ENCODE peak calls at places on chromosomes 1 and 21, in seven cellular contexts. One of them, this sample, is unnamed.

GRCh38 chr1:51336004-51336403 is 5.6 kb upstream of the TTC39A start:
- DNase-seq in K562: no peak
- DNase-seq in endothelial cell of umbilical vein: no peak
- DNase-seq in IMR-90: no peak
- DNase-seq in mesenchymal stem cell: no peak
- DNase-seq in fibroblast of lung: no peak
- DNase-seq in GM23338: no peak
- DNase-seq in this sample: peak

GRCh38 chr1:37875833-37876232 is 16.4 kb upstream of the MTF1 start:
- DNase-seq in K562: no peak
- DNase-seq in IMR-90: no peak
- DNase-seq in fibroblast of lung: no peak
- DNase-seq in endothelial cell of umbilical vein: peak
- DNase-seq in mesenchymal stem cell: peak
- DNase-seq in GM23338: peak
- DNase-seq in this sample: no peak

GRCh38 chr1:117359560-117360289 is 7.5 kb upstream of the MAN1A2 start:
- DNase-seq in endothelial cell of umbilical vein: no peak
- DNase-seq in GM23338: no peak
- DNase-seq in IMR-90: no peak
- DNase-seq in mesenchymal stem cell: no peak
- DNase-seq in K562: no peak
- DNase-seq in fibroblast of lung: no peak
- DNase-seq in this sample: no peak

GRCh38 chr1:223765036-223765718 is 52.8 kb downstream of the CAPN2 start:
- DNase-seq in IMR-90: peak
- DNase-seq in fibroblast of lung: no peak
- DNase-seq in GM23338: no peak
- DNase-seq in mesenchymal stem cell: no peak
- DNase-seq in endothelial cell of umbilical vein: no peak
- DNase-seq in K562: peak
- DNase-seq in this sample: peak

GRCh38 chr1:195899762-195900352 is 708.4 kb downstream of the KCNT2 start:
- DNase-seq in fibroblast of lung: peak
- DNase-seq in mesenchymal stem cell: peak
- DNase-seq in IMR-90: peak
- DNase-seq in K562: peak
- DNase-seq in GM23338: no peak
- DNase-seq in endothelial cell of umbilical vein: no peak
- DNase-seq in this sample: no peak

GRCh38 chr1:155174334-155175280 is 958 bp downstream of the TRIM46 start:
- DNase-seq in K562: peak
- DNase-seq in mesenchymal stem cell: peak
- DNase-seq in fibroblast of lung: peak
- DNase-seq in endothelial cell of umbilical vein: peak
- DNase-seq in IMR-90: peak
- DNase-seq in GM23338: peak
- DNase-seq in this sample: peak

GRCh38 chr1:217090073-217090911 is 367.1 kb upstream of the ESRRG start:
- DNase-seq in IMR-90: no peak
- DNase-seq in endothelial cell of umbilical vein: no peak
- DNase-seq in fibroblast of lung: no peak
- DNase-seq in GM23338: peak
- DNase-seq in mesenchymal stem cell: no peak
- DNase-seq in K562: no peak
- DNase-seq in this sample: no peak

GRCh38 chr1:8281843-8282509 is 35.9 kb upstream of the SLC45A1 start:
- DNase-seq in endothelial cell of umbilical vein: no peak
- DNase-seq in fibroblast of lung: no peak
- DNase-seq in GM23338: no peak
- DNase-seq in IMR-90: peak
- DNase-seq in K562: no peak
- DNase-seq in mesenchymal stem cell: no peak
- DNase-seq in this sample: no peak

GRCh38 chr1:35298464-35298863 is 30.0 kb downstream of the ZMYM4 start:
- DNase-seq in endothelial cell of umbilical vein: peak
- DNase-seq in GM23338: peak
- DNase-seq in IMR-90: peak
- DNase-seq in mesenchymal stem cell: peak
- DNase-seq in fibroblast of lung: peak
- DNase-seq in K562: no peak
- DNase-seq in this sample: peak

GRCh38 chr1:4626560-4627319 is 27.7 kb upstream of the AJAP1 start:
- DNase-seq in IMR-90: no peak
- DNase-seq in endothelial cell of umbilical vein: no peak
- DNase-seq in GM23338: no peak
- DNase-seq in fibroblast of lung: no peak
- DNase-seq in K562: no peak
- DNase-seq in mesenchymal stem cell: no peak
- DNase-seq in this sample: no peak

GRCh38 chr1:15985611-15986272 is 9.8 kb upstream of the ZBTB17 start:
- DNase-seq in GM23338: no peak
- DNase-seq in K562: no peak
- DNase-seq in endothelial cell of umbilical vein: no peak
- DNase-seq in IMR-90: no peak
- DNase-seq in mesenchymal stem cell: peak
- DNase-seq in fibroblast of lung: no peak
- DNase-seq in this sample: peak

GRCh38 chr1:14924455-14925325 is 228.9 kb upstream of the TMEM51 start:
- DNase-seq in endothelial cell of umbilical vein: peak
- DNase-seq in IMR-90: peak
- DNase-seq in K562: peak
- DNase-seq in GM23338: peak
- DNase-seq in mesenchymal stem cell: peak
- DNase-seq in fibroblast of lung: peak
- DNase-seq in this sample: peak

GRCh38 chr1:67629370-67630075 is 55.5 kb upstream of the GADD45A start:
- DNase-seq in fibroblast of lung: no peak
- DNase-seq in IMR-90: no peak
- DNase-seq in K562: no peak
- DNase-seq in endothelial cell of umbilical vein: peak
- DNase-seq in mesenchymal stem cell: no peak
- DNase-seq in GM23338: no peak
- DNase-seq in this sample: no peak

GRCh38 chr1:112906155-112906698 is 49.8 kb downstream of the SLC16A1 start:
- DNase-seq in mesenchymal stem cell: no peak
- DNase-seq in fibroblast of lung: no peak
- DNase-seq in endothelial cell of umbilical vein: no peak
- DNase-seq in K562: no peak
- DNase-seq in IMR-90: no peak
- DNase-seq in GM23338: peak
- DNase-seq in this sample: no peak

GRCh38 chr1:32198237-32199042 is 2.0 kb upstream of the CCDC28B start:
- DNase-seq in K562: no peak
- DNase-seq in fibroblast of lung: no peak
- DNase-seq in GM23338: no peak
- DNase-seq in IMR-90: no peak
- DNase-seq in endothelial cell of umbilical vein: no peak
- DNase-seq in mesenchymal stem cell: no peak
- DNase-seq in this sample: no peak

GRCh38 chr1:160675641-160676410 is 29.0 kb upstream of the SLAMF1 start:
- DNase-seq in endothelial cell of umbilical vein: peak
- DNase-seq in mesenchymal stem cell: peak
- DNase-seq in K562: peak
- DNase-seq in GM23338: peak
- DNase-seq in fibroblast of lung: peak
- DNase-seq in IMR-90: peak
- DNase-seq in this sample: peak

GRCh38 chr1:246271516-246271915 is 235.6 kb downstream of the SMYD3 start:
- DNase-seq in IMR-90: peak
- DNase-seq in fibroblast of lung: peak
- DNase-seq in mesenchymal stem cell: no peak
- DNase-seq in K562: no peak
- DNase-seq in GM23338: no peak
- DNase-seq in endothelial cell of umbilical vein: no peak
- DNase-seq in this sample: no peak

GRCh38 chr1:205360166-205360565 is 3.4 kb upstream of the KLHDC8A start:
- DNase-seq in mesenchymal stem cell: no peak
- DNase-seq in IMR-90: no peak
- DNase-seq in endothelial cell of umbilical vein: no peak
- DNase-seq in fibroblast of lung: no peak
- DNase-seq in GM23338: no peak
- DNase-seq in K562: no peak
- DNase-seq in this sample: no peak

GRCh38 chr1:158002630-158003408 is 9.4 kb downstream of the KIRREL1 start:
- DNase-seq in mesenchymal stem cell: peak
- DNase-seq in fibroblast of lung: no peak
- DNase-seq in IMR-90: peak
- DNase-seq in endothelial cell of umbilical vein: no peak
- DNase-seq in K562: no peak
- DNase-seq in GM23338: peak
- DNase-seq in this sample: no peak

GRCh38 chr1:5915587-5916571 is 76.3 kb downstream of the NPHP4 start:
- DNase-seq in K562: peak
- DNase-seq in mesenchymal stem cell: peak
- DNase-seq in endothelial cell of umbilical vein: peak
- DNase-seq in GM23338: peak
- DNase-seq in fibroblast of lung: peak
- DNase-seq in IMR-90: peak
- DNase-seq in this sample: peak

GRCh38 chr1:64734289-64734652 is 10.6 kb upstream of the RAVER2 start:
- DNase-seq in mesenchymal stem cell: no peak
- DNase-seq in endothelial cell of umbilical vein: no peak
- DNase-seq in fibroblast of lung: no peak
- DNase-seq in GM23338: no peak
- DNase-seq in K562: no peak
- DNase-seq in IMR-90: no peak
- DNase-seq in this sample: no peak

GRCh38 chr1:64733576-64734288 is 11.1 kb upstream of the RAVER2 start:
- DNase-seq in endothelial cell of umbilical vein: no peak
- DNase-seq in GM23338: no peak
- DNase-seq in K562: no peak
- DNase-seq in IMR-90: peak
- DNase-seq in mesenchymal stem cell: peak
- DNase-seq in fibroblast of lung: no peak
- DNase-seq in this sample: no peak
- H3K4me2 ChIP-seq in endothelial cell of umbilical vein: no peak
- H3K4me2 ChIP-seq in GM23338: no peak
- H3K4me2 ChIP-seq in K562: no peak
- H3K4me2 ChIP-seq in IMR-90: peak
- H3K4me2 ChIP-seq in mesenchymal stem cell: no peak
- H3K4me2 ChIP-seq in fibroblast of lung: no peak
- H3K4me2 ChIP-seq in this sample: no peak

DNA sequence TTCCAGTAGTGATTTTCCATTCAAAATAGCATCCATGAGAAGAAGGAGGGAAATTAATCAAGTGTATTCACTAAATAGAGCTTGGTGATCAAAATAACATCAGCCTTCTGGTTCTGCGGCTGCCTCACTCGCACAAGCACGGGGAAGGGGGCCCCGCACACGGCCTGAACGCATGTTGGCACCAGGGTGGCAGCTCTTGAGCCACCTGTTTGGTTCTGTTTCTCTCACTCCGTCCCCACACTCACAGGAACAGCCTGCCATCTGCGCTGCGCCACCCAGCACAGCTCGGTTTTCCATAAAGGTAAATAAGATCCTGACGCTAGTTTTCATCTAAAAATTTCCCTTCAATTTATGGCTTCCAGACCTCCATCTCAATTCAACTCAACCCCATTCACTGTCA is 49.4 kb downstream of the TIAM1 start:
- DNase-seq in endothelial cell of umbilical vein: no peak
- DNase-seq in mesenchymal stem cell: no peak
- DNase-seq in GM23338: no peak
- DNase-seq in fibroblast of lung: no peak
- DNase-seq in K562: no peak
- DNase-seq in IMR-90: no peak
- DNase-seq in this sample: no peak
- H3K4me2 ChIP-seq in endothelial cell of umbilical vein: no peak
- H3K4me2 ChIP-seq in mesenchymal stem cell: no peak
- H3K4me2 ChIP-seq in GM23338: no peak
- H3K4me2 ChIP-seq in fibroblast of lung: no peak
- H3K4me2 ChIP-seq in K562: no peak
- H3K4me2 ChIP-seq in IMR-90: no peak
- H3K4me2 ChIP-seq in this sample: no peak

GRCh38 chr1:202007279-202007678 is 3.1 kb upstream of the ELF3 start:
- DNase-seq in fibroblast of lung: no peak
- DNase-seq in GM23338: no peak
- DNase-seq in mesenchymal stem cell: no peak
- DNase-seq in K562: no peak
- DNase-seq in endothelial cell of umbilical vein: no peak
- DNase-seq in IMR-90: no peak
- DNase-seq in this sample: no peak

GRCh38 chr1:202007703-202008489 is 2.5 kb upstream of the ELF3 start:
- DNase-seq in K562: peak
- DNase-seq in IMR-90: no peak
- DNase-seq in endothelial cell of umbilical vein: no peak
- DNase-seq in mesenchymal stem cell: peak
- DNase-seq in fibroblast of lung: no peak
- DNase-seq in GM23338: peak
- DNase-seq in this sample: peak

GRCh38 chr1:202011994-202012393 is 1.6 kb downstream of the ELF3 start:
- DNase-seq in IMR-90: no peak
- DNase-seq in GM23338: no peak
- DNase-seq in endothelial cell of umbilical vein: no peak
- DNase-seq in mesenchymal stem cell: no peak
- DNase-seq in fibroblast of lung: no peak
- DNase-seq in K562: no peak
- DNase-seq in this sample: no peak

GRCh38 chr1:202010042-202011015 is at the start of gene ELF3:
- DNase-seq in mesenchymal stem cell: no peak
- DNase-seq in GM23338: peak
- DNase-seq in endothelial cell of umbilical vein: no peak
- DNase-seq in K562: no peak
- DNase-seq in IMR-90: no peak
- DNase-seq in fibroblast of lung: no peak
- DNase-seq in this sample: peak

DNA sequence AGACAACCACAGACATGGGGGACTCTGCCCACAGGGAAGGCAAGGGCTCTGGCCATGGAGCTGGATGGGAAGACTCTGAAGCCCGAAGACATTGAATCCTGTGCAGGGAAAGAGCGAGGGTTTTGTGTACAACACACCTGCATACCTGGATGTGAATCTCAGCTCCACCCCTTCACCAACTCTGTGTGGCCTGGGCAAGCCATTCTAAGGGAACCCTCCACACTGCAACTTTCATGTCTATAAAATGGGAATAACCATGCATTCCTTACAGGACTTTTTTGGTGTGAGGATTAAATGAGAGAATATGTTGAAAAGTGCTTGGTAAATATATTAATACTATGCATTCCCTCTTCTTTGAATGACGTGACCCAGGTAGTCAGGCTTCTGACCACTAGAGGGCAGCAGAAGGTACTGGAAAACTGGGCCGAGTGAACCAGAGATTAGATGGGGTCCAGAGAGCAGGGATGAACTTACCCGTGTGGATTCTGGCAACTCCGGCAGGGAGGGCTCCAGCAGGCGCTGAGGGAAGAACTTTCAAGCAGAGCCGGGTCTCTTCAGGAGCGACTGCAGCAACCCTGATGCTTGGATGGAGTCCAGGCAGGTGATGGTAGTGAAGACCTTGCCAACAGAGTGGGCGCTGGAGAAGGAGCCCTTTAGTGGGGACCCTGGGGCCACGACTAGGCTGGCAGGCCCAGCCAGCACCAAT is 908 bp upstream of the ELF3 start:
- DNase-seq in IMR-90: peak
- DNase-seq in mesenchymal stem cell: peak
- DNase-seq in K562: peak
- DNase-seq in GM23338: peak
- DNase-seq in endothelial cell of umbilical vein: peak
- DNase-seq in fibroblast of lung: peak
- DNase-seq in this sample: peak
- H3K4me2 ChIP-seq in IMR-90: no peak
- H3K4me2 ChIP-seq in mesenchymal stem cell: peak
- H3K4me2 ChIP-seq in K562: no peak
- H3K4me2 ChIP-seq in GM23338: peak
- H3K4me2 ChIP-seq in endothelial cell of umbilical vein: no peak
- H3K4me2 ChIP-seq in fibroblast of lung: no peak
- H3K4me2 ChIP-seq in this sample: peak

GRCh38 chr1:168335500-168335899 is 54.8 kb downstream of the TBX19 start:
- DNase-seq in mesenchymal stem cell: peak
- DNase-seq in fibroblast of lung: no peak
- DNase-seq in K562: no peak
- DNase-seq in endothelial cell of umbilical vein: no peak
- DNase-seq in GM23338: no peak
- DNase-seq in IMR-90: no peak
- DNase-seq in this sample: no peak
- H3K4me2 ChIP-seq in mesenchymal stem cell: no peak
- H3K4me2 ChIP-seq in fibroblast of lung: no peak
- H3K4me2 ChIP-seq in K562: no peak
- H3K4me2 ChIP-seq in endothelial cell of umbilical vein: no peak
- H3K4me2 ChIP-seq in GM23338: no peak
- H3K4me2 ChIP-seq in IMR-90: no peak
- H3K4me2 ChIP-seq in this sample: no peak